ENCODE peak calls at places on chromosomes 16 and 17, in four cellular contexts. One of them, this sample, is unnamed.

GRCh38 chr17:17792551-17793377 is 44.0 kb downstream of the SREBF1 start:
- DNase-seq in CD4-positive, alpha-beta T cell: peak; percentile 62
- DNase-seq in fibroblast of lung: peak; percentile 89
- DNase-seq in mucosa of descending colon: no peak
- DNase-seq in this sample: no peak

GRCh38 chr17:75909812-75910274 is 5.2 kb upstream of the MRPL38 start:
- DNase-seq in CD4-positive, alpha-beta T cell: no peak
- DNase-seq in fibroblast of lung: no peak
- DNase-seq in mucosa of descending colon: no peak
- DNase-seq in this sample: no peak

GRCh38 chr16:83513006-83513755 is 294.6 kb upstream of the HSBP1 start:
- DNase-seq in CD4-positive, alpha-beta T cell: no peak
- DNase-seq in fibroblast of lung: peak; percentile 90
- DNase-seq in mucosa of descending colon: no peak
- DNase-seq in this sample: no peak

GRCh38 chr17:75853410-75853809 is 1.7 kb downstream of the WBP2 start:
- DNase-seq in CD4-positive, alpha-beta T cell: no peak
- DNase-seq in fibroblast of lung: peak; percentile 63
- DNase-seq in mucosa of descending colon: no peak
- DNase-seq in this sample: no peak

GRCh38 chr16:57384248-57385070 is 12.2 kb downstream of the CX3CL1 start:
- DNase-seq in CD4-positive, alpha-beta T cell: no peak
- DNase-seq in fibroblast of lung: no peak
- DNase-seq in mucosa of descending colon: peak; percentile 76
- DNase-seq in this sample: no peak

GRCh38 chr16:86614699-86615098 is 36.4 kb downstream of the FOXL1 start:
- DNase-seq in CD4-positive, alpha-beta T cell: no peak
- DNase-seq in fibroblast of lung: no peak
- DNase-seq in mucosa of descending colon: no peak
- DNase-seq in this sample: no peak

GRCh38 chr16:70635356-70636016 is 10.9 kb upstream of the IL34 start:
- DNase-seq in CD4-positive, alpha-beta T cell: no peak
- DNase-seq in fibroblast of lung: peak; percentile 85
- DNase-seq in mucosa of descending colon: no peak
- DNase-seq in this sample: no peak

GRCh38 chr17:41735744-41736143 is 1.3 kb upstream of the HAP1 start:
- DNase-seq in CD4-positive, alpha-beta T cell: no peak
- DNase-seq in fibroblast of lung: no peak
- DNase-seq in mucosa of descending colon: no peak
- DNase-seq in this sample: no peak

GRCh38 chr16:4015275-4015990 is 100.8 kb downstream of the ADCY9 start:
- DNase-seq in CD4-positive, alpha-beta T cell: no peak
- DNase-seq in fibroblast of lung: peak; percentile 49
- DNase-seq in mucosa of descending colon: no peak
- DNase-seq in this sample: no peak

GRCh38 chr17:59404471-59404870 is 73.0 kb downstream of the YPEL2 start:
- DNase-seq in CD4-positive, alpha-beta T cell: no peak
- DNase-seq in fibroblast of lung: no peak
- DNase-seq in mucosa of descending colon: no peak
- DNase-seq in this sample: no peak

GRCh38 chr17:41914358-41914766 is 4.4 kb downstream of the ACLY start:
- DNase-seq in CD4-positive, alpha-beta T cell: no peak
- DNase-seq in fibroblast of lung: no peak
- DNase-seq in mucosa of descending colon: no peak
- DNase-seq in this sample: no peak

GRCh38 chr16:72286936-72287620 is 115.1 kb upstream of the PMFBP1 start:
- DNase-seq in CD4-positive, alpha-beta T cell: no peak
- DNase-seq in fibroblast of lung: no peak
- DNase-seq in mucosa of descending colon: no peak
- DNase-seq in this sample: no peak

GRCh38 chr17:64092952-64093451 is 36.9 kb downstream of the ERN1 start:
- DNase-seq in CD4-positive, alpha-beta T cell: no peak
- DNase-seq in fibroblast of lung: no peak
- DNase-seq in mucosa of descending colon: no peak
- DNase-seq in this sample: no peak

GRCh38 chr17:61376931-61377838 is 22.5 kb upstream of the TBX2 start:
- DNase-seq in CD4-positive, alpha-beta T cell: no peak
- DNase-seq in fibroblast of lung: no peak
- DNase-seq in mucosa of descending colon: no peak
- DNase-seq in this sample: no peak

GRCh38 chr17:72164340-72164739 is 43.5 kb downstream of the SOX9 start:
- DNase-seq in CD4-positive, alpha-beta T cell: no peak
- DNase-seq in fibroblast of lung: no peak
- DNase-seq in mucosa of descending colon: no peak
- DNase-seq in this sample: no peak

GRCh38 chr16:86381491-86381890 is 128.8 kb upstream of the FOXF1 start:
- DNase-seq in CD4-positive, alpha-beta T cell: no peak
- DNase-seq in fibroblast of lung: peak; percentile 58
- DNase-seq in mucosa of descending colon: no peak
- DNase-seq in this sample: no peak

GRCh38 chr16:490768-491167 is 36.7 kb upstream of the CAPN15 start:
- DNase-seq in CD4-positive, alpha-beta T cell: no peak
- DNase-seq in fibroblast of lung: no peak
- DNase-seq in mucosa of descending colon: no peak
- DNase-seq in this sample: no peak

GRCh38 chr16:69481901-69482341 is 57.5 kb downstream of the CYB5B start:
- DNase-seq in CD4-positive, alpha-beta T cell: no peak
- DNase-seq in fibroblast of lung: peak; percentile 57
- DNase-seq in mucosa of descending colon: peak; percentile 72
- DNase-seq in this sample: no peak

GRCh38 chr17:72751746-72752145 is 340.7 kb downstream of the SLC39A11 start:
- DNase-seq in CD4-positive, alpha-beta T cell: no peak
- DNase-seq in fibroblast of lung: no peak
- DNase-seq in mucosa of descending colon: no peak
- DNase-seq in this sample: no peak

GRCh38 chr17:82419471-82419995 is 1.1 kb upstream of the OGFOD3 start:
- DNase-seq in CD4-positive, alpha-beta T cell: no peak
- DNase-seq in fibroblast of lung: no peak
- DNase-seq in mucosa of descending colon: no peak
- DNase-seq in this sample: no peak

GRCh38 chr17:13311301-13311700 is 290.4 kb downstream of the HS3ST3A1 start:
- DNase-seq in CD4-positive, alpha-beta T cell: no peak
- DNase-seq in fibroblast of lung: peak; percentile 84
- DNase-seq in mucosa of descending colon: no peak
- DNase-seq in this sample: no peak

GRCh38 chr17:71276071-71276470 is 844.7 kb upstream of the SOX9 start:
- DNase-seq in CD4-positive, alpha-beta T cell: no peak
- DNase-seq in fibroblast of lung: peak; percentile 65
- DNase-seq in mucosa of descending colon: no peak
- DNase-seq in this sample: no peak

GRCh38 chr17:48132375-48132774 is 24.8 kb downstream of the SNX11 start:
- DNase-seq in CD4-positive, alpha-beta T cell: no peak
- DNase-seq in fibroblast of lung: no peak
- DNase-seq in mucosa of descending colon: no peak
- DNase-seq in this sample: no peak

GRCh38 chr17:48139948-48140347 is 32.4 kb downstream of the SNX11 start:
- DNase-seq in CD4-positive, alpha-beta T cell: no peak
- DNase-seq in fibroblast of lung: no peak
- DNase-seq in mucosa of descending colon: no peak
- DNase-seq in this sample: no peak

GRCh38 chr17:48137658-48138057 is 30.1 kb downstream of the SNX11 start:
- DNase-seq in CD4-positive, alpha-beta T cell: no peak
- DNase-seq in fibroblast of lung: no peak
- DNase-seq in mucosa of descending colon: no peak
- DNase-seq in this sample: no peak

GRCh38 chr17:48131216-48131824 is 23.8 kb downstream of the SNX11 start:
- DNase-seq in CD4-positive, alpha-beta T cell: peak; percentile 45
- DNase-seq in fibroblast of lung: peak; percentile 51
- DNase-seq in mucosa of descending colon: no peak
- DNase-seq in this sample: peak; percentile 54

DNA sequence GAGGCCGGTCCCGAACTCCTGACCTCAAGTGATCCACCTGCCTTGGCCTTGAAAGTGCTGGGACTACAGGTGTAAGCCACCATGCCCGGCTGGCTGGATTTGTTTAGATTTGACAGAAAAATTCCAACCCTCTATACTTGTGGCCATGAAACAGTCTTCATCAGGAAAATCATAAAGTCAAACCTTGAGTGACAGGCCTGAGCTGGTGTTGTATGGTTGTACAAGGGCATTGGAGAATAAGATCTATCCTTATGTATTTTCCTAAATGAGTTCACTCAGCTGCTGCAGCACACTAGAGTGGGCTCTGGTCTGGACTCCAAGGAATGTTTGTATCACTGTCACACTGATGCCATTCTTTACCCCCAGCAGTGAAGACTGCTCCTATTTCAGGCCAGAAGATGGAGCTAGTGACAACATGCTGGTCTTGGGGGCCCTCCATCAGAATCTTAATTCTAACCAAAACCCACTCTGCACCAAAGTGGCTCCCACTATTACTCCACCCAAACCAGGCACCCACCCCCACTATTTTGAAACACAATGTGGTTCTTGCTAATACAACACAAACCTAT is 27.4 kb downstream of the SNX11 start:
- DNase-seq in CD4-positive, alpha-beta T cell: no peak
- DNase-seq in fibroblast of lung: no peak
- DNase-seq in mucosa of descending colon: no peak
- DNase-seq in this sample: no peak
- TF ChIP-seq CTCF in CD4-positive, alpha-beta T cell: no peak
- TF ChIP-seq CTCF in fibroblast of lung: no peak
- TF ChIP-seq CTCF in mucosa of descending colon: no peak
- TF ChIP-seq CTCF in this sample: peak; percentile 10

GRCh38 chr17:15121426-15121825 is 143.7 kb downstream of the PMP22 start:
- DNase-seq in CD4-positive, alpha-beta T cell: no peak
- DNase-seq in fibroblast of lung: no peak
- DNase-seq in mucosa of descending colon: no peak
- DNase-seq in this sample: no peak

GRCh38 chr17:15124746-15125145 is 140.4 kb downstream of the PMP22 start:
- DNase-seq in CD4-positive, alpha-beta T cell: no peak
- DNase-seq in fibroblast of lung: no peak
- DNase-seq in mucosa of descending colon: no peak
- DNase-seq in this sample: no peak

GRCh38 chr17:15122857-15123256 is 142.3 kb downstream of the PMP22 start:
- DNase-seq in CD4-positive, alpha-beta T cell: no peak
- DNase-seq in fibroblast of lung: no peak
- DNase-seq in mucosa of descending colon: no peak
- DNase-seq in this sample: no peak

GRCh38 chr17:15123593-15124590 is 141.2 kb downstream of the PMP22 start:
- DNase-seq in CD4-positive, alpha-beta T cell: no peak
- DNase-seq in fibroblast of lung: peak; percentile 49
- DNase-seq in mucosa of descending colon: no peak
- DNase-seq in this sample: no peak

DNA sequence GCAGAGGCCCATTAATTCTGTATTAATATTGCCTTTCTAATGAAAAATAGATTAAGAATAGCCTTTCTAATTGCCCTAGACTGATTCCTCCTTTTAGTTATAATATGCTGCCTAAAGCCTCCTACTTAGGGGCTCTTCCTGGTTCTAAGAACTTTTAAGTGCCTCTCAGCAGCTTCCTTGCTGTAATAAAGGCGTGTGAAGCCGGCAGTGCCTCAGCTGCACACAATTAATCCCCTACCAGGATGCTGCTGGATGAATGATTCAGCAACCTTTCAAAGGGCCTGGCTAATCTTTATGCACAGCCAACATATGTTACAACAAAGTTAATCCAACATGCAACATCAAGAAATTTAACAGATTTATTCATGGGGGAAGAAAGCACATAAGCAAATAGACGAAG is 145.2 kb downstream of the PMP22 start:
- DNase-seq in CD4-positive, alpha-beta T cell: no peak
- DNase-seq in fibroblast of lung: no peak
- DNase-seq in mucosa of descending colon: no peak
- DNase-seq in this sample: no peak
- TF ChIP-seq CTCF in CD4-positive, alpha-beta T cell: no peak
- TF ChIP-seq CTCF in fibroblast of lung: no peak
- TF ChIP-seq CTCF in mucosa of descending colon: no peak
- TF ChIP-seq CTCF in this sample: no peak

GRCh38 chr17:80292557-80292956 is 31.9 kb downstream of the RNF213 start:
- DNase-seq in CD4-positive, alpha-beta T cell: no peak
- DNase-seq in fibroblast of lung: no peak
- DNase-seq in mucosa of descending colon: no peak
- DNase-seq in this sample: no peak
- TF ChIP-seq CTCF in CD4-positive, alpha-beta T cell: no peak
- TF ChIP-seq CTCF in fibroblast of lung: peak; percentile 12
- TF ChIP-seq CTCF in mucosa of descending colon: no peak
- TF ChIP-seq CTCF in this sample: no peak

GRCh38 chr16:48963901-48964615 is 317.6 kb downstream of the CBLN1 start:
- DNase-seq in CD4-positive, alpha-beta T cell: no peak
- DNase-seq in fibroblast of lung: peak; percentile 97
- DNase-seq in mucosa of descending colon: no peak
- DNase-seq in this sample: no peak
- TF ChIP-seq CTCF in CD4-positive, alpha-beta T cell: no peak
- TF ChIP-seq CTCF in fibroblast of lung: no peak
- TF ChIP-seq CTCF in mucosa of descending colon: no peak
- TF ChIP-seq CTCF in this sample: no peak

GRCh38 chr16:18839555-18839954 is 38.2 kb upstream of the ARL6IP1 start:
- DNase-seq in CD4-positive, alpha-beta T cell: no peak
- DNase-seq in fibroblast of lung: no peak
- DNase-seq in mucosa of descending colon: no peak
- DNase-seq in this sample: no peak
- TF ChIP-seq CTCF in CD4-positive, alpha-beta T cell: no peak
- TF ChIP-seq CTCF in fibroblast of lung: no peak
- TF ChIP-seq CTCF in mucosa of descending colon: no peak
- TF ChIP-seq CTCF in this sample: no peak

GRCh38 chr17:47844814-47845453 is 3.9 kb upstream of the SCRN2 start:
- DNase-seq in CD4-positive, alpha-beta T cell: no peak
- DNase-seq in fibroblast of lung: no peak
- DNase-seq in mucosa of descending colon: peak; percentile 15
- DNase-seq in this sample: no peak
- TF ChIP-seq CTCF in CD4-positive, alpha-beta T cell: no peak
- TF ChIP-seq CTCF in fibroblast of lung: peak; percentile 49
- TF ChIP-seq CTCF in mucosa of descending colon: no peak
- TF ChIP-seq CTCF in this sample: peak; percentile 48

DNA sequence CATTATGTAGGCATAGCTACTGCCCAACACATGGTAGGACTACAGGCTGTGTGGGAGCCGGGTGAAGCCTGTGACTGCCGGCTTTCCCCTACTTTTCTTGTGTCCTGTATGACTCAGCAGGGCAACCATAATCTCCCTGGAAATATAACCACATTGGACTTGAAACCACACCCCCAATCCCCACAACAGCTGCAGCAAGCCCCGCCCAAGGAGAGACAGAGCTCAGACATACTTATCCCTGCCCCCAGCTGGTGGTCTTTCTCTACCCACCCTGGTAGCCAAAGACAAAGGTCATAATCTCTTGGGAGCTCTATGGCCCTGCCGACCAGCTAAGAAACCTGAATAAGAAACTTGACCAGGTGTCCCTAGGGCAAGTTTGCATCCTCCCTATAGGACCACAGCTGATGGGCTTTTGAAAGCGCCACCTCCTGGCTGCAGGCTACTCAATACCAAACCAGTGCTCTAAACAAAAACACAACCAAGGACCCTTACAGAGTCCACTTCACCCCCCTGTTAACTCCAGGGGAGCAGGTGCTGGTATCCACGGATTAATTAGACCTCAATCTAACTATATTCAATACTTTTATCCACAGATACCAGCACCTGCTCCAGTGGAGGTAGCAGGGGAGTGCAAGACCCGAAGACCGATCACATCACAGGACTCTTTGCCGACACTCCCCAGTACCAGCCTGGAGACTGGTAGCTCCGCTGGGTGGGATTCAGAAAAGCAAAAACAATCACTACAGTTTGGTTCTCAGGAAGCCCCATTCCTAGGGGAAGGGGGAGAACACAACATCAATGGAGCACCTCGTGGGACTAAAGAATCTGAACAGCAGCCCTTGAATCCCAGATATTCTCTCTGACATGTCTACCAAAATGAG is 91.2 kb downstream of the IRX5 start:
- DNase-seq in CD4-positive, alpha-beta T cell: no peak
- DNase-seq in fibroblast of lung: peak; percentile 65
- DNase-seq in mucosa of descending colon: no peak
- DNase-seq in this sample: no peak
- TF ChIP-seq CTCF in CD4-positive, alpha-beta T cell: no peak
- TF ChIP-seq CTCF in fibroblast of lung: no peak
- TF ChIP-seq CTCF in mucosa of descending colon: no peak
- TF ChIP-seq CTCF in this sample: peak; percentile 33

GRCh38 chr16:27426423-27427408 is 24.7 kb downstream of the IL21R start:
- DNase-seq in CD4-positive, alpha-beta T cell: peak; percentile 77
- DNase-seq in fibroblast of lung: peak; percentile 92
- DNase-seq in mucosa of descending colon: peak; percentile 66
- DNase-seq in this sample: peak; percentile 6
- TF ChIP-seq CTCF in CD4-positive, alpha-beta T cell: no peak
- TF ChIP-seq CTCF in fibroblast of lung: peak; percentile 30
- TF ChIP-seq CTCF in mucosa of descending colon: no peak
- TF ChIP-seq CTCF in this sample: no peak

This sample was measured in progenitor cell of endocrine pancreas.